ENCODE peak calls at places on chromosomes 1 and 21, in four cellular contexts. One of them, this sample, is unnamed.

GRCh38 chr1:221839794-221840395 is 98.0 kb upstream of the DUSP10 start:
- DNase-seq in HepG2: peak
- DNase-seq in SK-N-SH: no peak
- DNase-seq in GM12878: peak
- DNase-seq in this sample: no peak

GRCh38 chr1:231748744-231749143 is 122.2 kb downstream of the DISC1 start:
- DNase-seq in HepG2: peak
- DNase-seq in SK-N-SH: no peak
- DNase-seq in GM12878: no peak
- DNase-seq in this sample: no peak

GRCh38 chr1:76830373-76830772 is 36.9 kb upstream of the ST6GALNAC5 start:
- DNase-seq in HepG2: no peak
- DNase-seq in SK-N-SH: no peak
- DNase-seq in GM12878: no peak
- DNase-seq in this sample: no peak

GRCh38 chr1:48203287-48203900 is 19.1 kb upstream of the SLC5A9 start:
- DNase-seq in HepG2: peak
- DNase-seq in SK-N-SH: peak
- DNase-seq in GM12878: no peak
- DNase-seq in this sample: peak

GRCh38 chr1:28737245-28738137 is 751 bp downstream of the YTHDF2 start:
- DNase-seq in HepG2: peak
- DNase-seq in SK-N-SH: peak
- DNase-seq in GM12878: no peak
- DNase-seq in this sample: peak

GRCh38 chr1:240258910-240259309 is 167.2 kb downstream of the FMN2 start:
- DNase-seq in HepG2: no peak
- DNase-seq in SK-N-SH: no peak
- DNase-seq in GM12878: no peak
- DNase-seq in this sample: no peak

GRCh38 chr21:44375686-44376320 is 22.4 kb downstream of the TRPM2 start:
- DNase-seq in HepG2: no peak
- DNase-seq in SK-N-SH: no peak
- DNase-seq in GM12878: no peak
- DNase-seq in this sample: no peak

GRCh38 chr1:117142200-117142599 is 20.7 kb upstream of the TRIM45 start:
- DNase-seq in HepG2: no peak
- DNase-seq in SK-N-SH: peak
- DNase-seq in GM12878: no peak
- DNase-seq in this sample: no peak

GRCh38 chr1:148353461-148354283 is 129.4 kb downstream of the PPIAL4G start:
- DNase-seq in HepG2: peak
- DNase-seq in SK-N-SH: no peak
- DNase-seq in GM12878: no peak
- DNase-seq in this sample: peak

GRCh38 chr1:180627411-180627810 is 4.4 kb upstream of the XPR1 start:
- DNase-seq in HepG2: no peak
- DNase-seq in SK-N-SH: no peak
- DNase-seq in GM12878: no peak
- DNase-seq in this sample: no peak

GRCh38 chr1:153333902-153334301 is 14.7 kb downstream of the PGLYRP4 start:
- DNase-seq in HepG2: no peak
- DNase-seq in SK-N-SH: no peak
- DNase-seq in GM12878: no peak
- DNase-seq in this sample: no peak

GRCh38 chr1:174837386-174837785 is 162.4 kb upstream of the CACYBP start:
- DNase-seq in HepG2: no peak
- DNase-seq in SK-N-SH: no peak
- DNase-seq in GM12878: no peak
- DNase-seq in this sample: no peak

GRCh38 chr1:147892731-147893214 is 9.8 kb upstream of the GJA8 start:
- DNase-seq in HepG2: peak
- DNase-seq in SK-N-SH: peak
- DNase-seq in GM12878: no peak
- DNase-seq in this sample: peak

GRCh38 chr1:149936992-149937705 is 470 bp upstream of the MTMR11 start:
- DNase-seq in HepG2: peak
- DNase-seq in SK-N-SH: no peak
- DNase-seq in GM12878: no peak
- DNase-seq in this sample: no peak

GRCh38 chr1:71502026-71502425 is 421.2 kb upstream of the ZRANB2 start:
- DNase-seq in HepG2: no peak
- DNase-seq in SK-N-SH: no peak
- DNase-seq in GM12878: no peak
- DNase-seq in this sample: no peak

DNA sequence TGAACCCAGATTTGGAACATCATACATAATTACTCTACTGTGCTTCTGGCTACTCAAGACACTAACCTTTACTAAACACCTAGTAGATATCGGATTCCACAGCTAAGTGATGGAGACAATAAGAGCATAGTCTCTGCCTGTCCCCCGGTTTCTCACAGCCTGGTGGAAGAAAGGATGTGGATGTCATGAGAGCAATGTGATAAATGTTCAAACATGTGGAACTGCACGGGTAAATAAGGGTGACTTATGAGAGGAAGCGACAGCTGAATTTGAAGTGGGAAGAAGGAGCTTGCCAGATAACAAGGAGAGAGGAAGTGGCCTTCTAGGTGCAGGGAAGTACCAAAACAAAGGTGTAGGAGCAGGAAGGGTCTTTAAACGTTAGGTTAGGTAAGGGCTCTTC is 178.6 kb upstream of the NRIP1 start:
- DNase-seq in HepG2: no peak
- DNase-seq in SK-N-SH: no peak
- DNase-seq in GM12878: no peak
- DNase-seq in this sample: no peak
- TF ChIP-seq NFIC in HepG2: no peak
- TF ChIP-seq NFIC in SK-N-SH: no peak
- TF ChIP-seq NFIC in GM12878: no peak
- TF ChIP-seq NFIC in this sample: no peak

DNA sequence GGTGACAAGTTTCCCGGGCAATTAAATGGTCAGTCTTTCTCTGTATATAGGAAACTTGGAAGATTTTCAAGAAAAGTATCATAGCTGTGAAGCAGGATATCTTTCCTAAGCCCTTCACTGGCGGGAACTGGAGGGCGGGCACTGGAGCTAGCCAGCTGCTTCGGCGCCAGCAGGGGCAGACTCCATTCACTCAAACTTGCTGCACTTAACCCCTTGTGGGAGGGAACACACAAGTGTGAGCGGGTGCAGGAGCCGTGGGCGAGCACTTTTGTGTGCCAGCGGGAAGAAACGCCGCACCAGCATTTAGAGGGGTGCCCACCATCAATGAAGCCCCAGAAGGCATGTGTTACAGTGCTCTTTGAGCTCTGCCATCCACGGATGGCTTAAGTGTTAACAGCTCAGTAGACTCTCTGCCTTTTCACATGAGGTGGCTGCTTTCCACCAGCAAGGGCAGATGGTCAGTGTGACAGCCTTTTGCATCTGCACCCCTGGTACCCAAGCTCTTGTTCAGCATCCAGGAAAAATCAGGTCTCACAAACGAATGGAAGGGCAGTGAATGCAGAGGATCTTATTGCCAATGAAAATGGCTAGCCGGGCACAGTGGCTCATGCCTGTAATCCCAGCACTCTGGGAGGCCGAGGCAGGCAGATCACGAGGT is 232.0 kb upstream of the KAZN start:
- DNase-seq in HepG2: no peak
- DNase-seq in SK-N-SH: peak
- DNase-seq in GM12878: no peak
- DNase-seq in this sample: no peak
- TF ChIP-seq NFIC in HepG2: no peak
- TF ChIP-seq NFIC in SK-N-SH: no peak
- TF ChIP-seq NFIC in GM12878: no peak
- TF ChIP-seq NFIC in this sample: no peak

GRCh38 chr1:205543351-205544305 is 39.2 kb downstream of the CDK18 start:
- DNase-seq in HepG2: peak
- DNase-seq in SK-N-SH: peak
- DNase-seq in GM12878: no peak
- DNase-seq in this sample: peak
- TF ChIP-seq NFIC in HepG2: no peak
- TF ChIP-seq NFIC in SK-N-SH: no peak
- TF ChIP-seq NFIC in GM12878: no peak
- TF ChIP-seq NFIC in this sample: no peak

DNA sequence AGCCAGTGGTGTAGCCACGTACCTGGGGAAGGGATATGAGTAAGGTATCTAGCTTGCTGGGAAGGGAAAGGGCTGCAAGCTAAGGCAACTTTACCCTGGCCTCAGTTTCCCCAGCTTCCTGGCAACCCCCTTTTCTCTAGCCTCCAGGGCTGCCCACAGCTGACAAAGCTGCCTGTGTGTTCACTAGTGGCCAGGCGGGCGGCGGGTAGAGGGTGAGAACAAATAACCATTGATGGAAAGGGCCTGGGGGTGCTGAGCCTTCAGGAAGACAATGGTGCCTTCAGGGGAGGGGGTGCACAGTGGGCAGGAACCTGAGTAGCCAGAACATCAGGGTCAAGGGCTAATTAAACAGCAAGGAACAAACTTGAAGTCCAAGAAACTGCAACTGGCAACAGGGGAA is 6.1 kb downstream of the CERS2 start:
- DNase-seq in HepG2: no peak
- DNase-seq in SK-N-SH: no peak
- DNase-seq in GM12878: no peak
- DNase-seq in this sample: no peak
- TF ChIP-seq NFIC in HepG2: no peak
- TF ChIP-seq NFIC in SK-N-SH: no peak
- TF ChIP-seq NFIC in GM12878: no peak
- TF ChIP-seq NFIC in this sample: no peak

GRCh38 chr1:234997201-234998173 is 131.2 kb downstream of the TOMM20 start:
- DNase-seq in HepG2: peak
- DNase-seq in SK-N-SH: peak
- DNase-seq in GM12878: no peak
- DNase-seq in this sample: no peak

GRCh38 chr1:234996245-234996757 is 132.3 kb downstream of the TOMM20 start:
- DNase-seq in HepG2: no peak
- DNase-seq in SK-N-SH: no peak
- DNase-seq in GM12878: no peak
- DNase-seq in this sample: no peak

GRCh38 chr1:234994411-234995295 is 134.0 kb downstream of the TOMM20 start:
- DNase-seq in HepG2: no peak
- DNase-seq in SK-N-SH: no peak
- DNase-seq in GM12878: no peak
- DNase-seq in this sample: no peak

GRCh38 chr1:234999513-234999940 is 129.1 kb downstream of the TOMM20 start:
- DNase-seq in HepG2: no peak
- DNase-seq in SK-N-SH: no peak
- DNase-seq in GM12878: no peak
- DNase-seq in this sample: no peak

GRCh38 chr1:234998174-234998741 is 130.4 kb downstream of the TOMM20 start:
- DNase-seq in HepG2: peak
- DNase-seq in SK-N-SH: no peak
- DNase-seq in GM12878: no peak
- DNase-seq in this sample: no peak
- TF ChIP-seq NFIC in HepG2: no peak
- TF ChIP-seq NFIC in SK-N-SH: no peak
- TF ChIP-seq NFIC in GM12878: no peak
- TF ChIP-seq NFIC in this sample: no peak

DNA sequence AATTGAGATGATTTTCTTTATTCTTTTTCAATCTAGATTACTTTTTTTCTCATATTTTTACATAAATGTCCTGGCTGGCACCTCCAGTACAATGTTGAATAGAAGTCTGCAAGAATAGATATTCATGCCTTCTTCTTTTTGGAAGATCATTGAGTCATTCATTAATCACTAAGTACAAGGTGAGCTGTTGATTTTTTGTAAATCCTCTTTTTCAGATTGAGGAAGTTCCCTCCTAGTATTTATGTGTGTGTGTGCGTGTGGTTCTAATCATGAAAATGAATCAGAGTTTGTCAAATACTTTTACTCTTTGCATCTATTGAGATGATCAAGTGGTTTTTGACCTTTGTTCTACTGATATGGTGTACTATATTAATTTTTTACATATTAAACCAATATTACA is 859.3 kb downstream of the KCNT2 start:
- DNase-seq in HepG2: no peak
- DNase-seq in SK-N-SH: no peak
- DNase-seq in GM12878: no peak
- DNase-seq in this sample: no peak
- TF ChIP-seq NFIC in HepG2: no peak
- TF ChIP-seq NFIC in SK-N-SH: no peak
- TF ChIP-seq NFIC in GM12878: no peak
- TF ChIP-seq NFIC in this sample: no peak

GRCh38 chr1:26191739-26192138 is 1.3 kb downstream of the CATSPER4 start:
- DNase-seq in HepG2: no peak
- DNase-seq in SK-N-SH: no peak
- DNase-seq in GM12878: no peak
- DNase-seq in this sample: no peak

GRCh38 chr1:26189331-26189730 is 1.1 kb upstream of the CATSPER4 start:
- DNase-seq in HepG2: no peak
- DNase-seq in SK-N-SH: no peak
- DNase-seq in GM12878: no peak
- DNase-seq in this sample: peak

GRCh38 chr1:26189751-26190275 is 589 bp upstream of the CATSPER4 start:
- DNase-seq in HepG2: no peak
- DNase-seq in SK-N-SH: no peak
- DNase-seq in GM12878: no peak
- DNase-seq in this sample: peak

GRCh38 chr1:26188477-26188876 is 1.9 kb upstream of the CATSPER4 start:
- DNase-seq in HepG2: no peak
- DNase-seq in SK-N-SH: no peak
- DNase-seq in GM12878: no peak
- DNase-seq in this sample: no peak

DNA sequence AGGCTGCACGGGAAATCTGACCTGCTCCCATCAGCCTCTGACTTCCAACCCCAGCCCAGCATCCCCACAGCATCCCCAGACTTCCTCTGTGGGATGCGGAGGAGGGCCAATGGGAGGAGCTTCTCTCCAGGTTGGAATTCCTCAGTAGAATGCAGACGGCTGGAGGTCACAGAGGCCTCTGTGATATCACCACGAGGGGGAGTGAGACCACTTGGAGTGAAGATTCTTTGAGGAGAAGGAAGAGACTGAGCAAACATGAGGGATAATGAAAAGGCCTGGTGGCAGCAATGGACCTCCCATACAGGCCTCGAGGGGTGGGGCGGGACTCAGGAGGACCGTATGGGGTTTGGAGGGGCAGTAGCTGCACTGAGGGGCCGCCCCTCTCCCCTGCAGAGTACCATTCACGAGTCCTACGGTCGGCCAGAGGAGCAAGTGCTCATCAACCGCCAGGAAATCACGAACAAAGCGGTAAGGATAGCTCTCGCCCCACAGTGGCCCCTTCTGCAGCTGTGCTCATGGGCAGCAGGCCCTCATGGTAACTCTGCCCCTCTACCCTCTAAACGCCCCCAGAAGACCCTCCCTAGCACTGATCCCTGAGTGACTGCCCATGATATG is at the start of gene CATSPER4:
- DNase-seq in HepG2: peak
- DNase-seq in SK-N-SH: no peak
- DNase-seq in GM12878: no peak
- DNase-seq in this sample: peak
- TF ChIP-seq NFIC in HepG2: no peak
- TF ChIP-seq NFIC in SK-N-SH: no peak
- TF ChIP-seq NFIC in GM12878: no peak
- TF ChIP-seq NFIC in this sample: no peak

DNA sequence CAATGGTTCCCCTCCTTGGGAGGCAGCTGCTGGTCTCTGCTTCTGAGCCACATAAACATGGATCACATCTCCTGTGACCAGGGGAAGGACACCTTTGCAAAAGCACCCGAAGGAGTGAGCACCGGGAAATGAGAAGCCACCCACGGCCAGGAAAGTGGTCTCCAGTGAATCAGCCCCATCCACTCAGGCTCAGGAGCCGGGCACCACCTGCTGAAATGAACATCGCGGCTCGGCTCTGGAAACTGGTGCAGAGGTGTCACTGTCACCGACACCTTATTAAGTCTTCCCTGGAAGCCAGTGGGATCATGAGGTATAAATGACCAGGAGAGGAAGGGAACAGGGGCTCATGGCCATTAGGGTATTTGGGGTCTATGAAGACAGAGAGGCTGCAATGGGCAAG is 207.2 kb upstream of the C1orf174 start:
- DNase-seq in HepG2: no peak
- DNase-seq in SK-N-SH: no peak
- DNase-seq in GM12878: no peak
- DNase-seq in this sample: no peak
- TF ChIP-seq NFIC in HepG2: no peak
- TF ChIP-seq NFIC in SK-N-SH: no peak
- TF ChIP-seq NFIC in GM12878: no peak
- TF ChIP-seq NFIC in this sample: no peak

This sample was measured in K562.